ENCODE peak calls at places on chromosome 2, in five cellular contexts. One of them, this sample, is unnamed.

GRCh38 chr2:10973766-10974165 is 62.0 kb downstream of the KCNF1 start:
- DNase-seq in AG04449: no peak
- DNase-seq in right lobe of liver: no peak
- DNase-seq in fibroblast of pulmonary artery: no peak
- DNase-seq in heart right ventricle: no peak
- DNase-seq in this sample: no peak

GRCh38 chr2:153391131-153391530 is 87.4 kb downstream of the RPRM start:
- DNase-seq in heart right ventricle: no peak
- DNase-seq in AG04449: no peak
- DNase-seq in right lobe of liver: no peak
- DNase-seq in fibroblast of pulmonary artery: no peak
- DNase-seq in this sample: no peak

GRCh38 chr2:233404227-233404626 is 49.9 kb downstream of the DGKD start:
- DNase-seq in fibroblast of pulmonary artery: peak
- DNase-seq in right lobe of liver: no peak
- DNase-seq in AG04449: no peak
- DNase-seq in heart right ventricle: no peak
- DNase-seq in this sample: peak

GRCh38 chr2:165471349-165471975 is 2.0 kb downstream of the CSRNP3 start:
- DNase-seq in fibroblast of pulmonary artery: peak
- DNase-seq in AG04449: no peak
- DNase-seq in right lobe of liver: no peak
- DNase-seq in heart right ventricle: no peak
- DNase-seq in this sample: no peak

GRCh38 chr2:173136067-173136466 is 60.4 kb downstream of the MAP3K20 start:
- DNase-seq in fibroblast of pulmonary artery: no peak
- DNase-seq in heart right ventricle: no peak
- DNase-seq in AG04449: no peak
- DNase-seq in right lobe of liver: no peak
- DNase-seq in this sample: no peak

GRCh38 chr2:129907256-129907973 is 72.1 kb upstream of the RAB6C start:
- DNase-seq in heart right ventricle: no peak
- DNase-seq in AG04449: no peak
- DNase-seq in fibroblast of pulmonary artery: no peak
- DNase-seq in right lobe of liver: no peak
- DNase-seq in this sample: no peak

GRCh38 chr2:53670351-53670750 is 97.3 kb upstream of the CHAC2 start:
- DNase-seq in heart right ventricle: no peak
- DNase-seq in right lobe of liver: no peak
- DNase-seq in fibroblast of pulmonary artery: peak
- DNase-seq in AG04449: no peak
- DNase-seq in this sample: no peak

GRCh38 chr2:96987264-96987909 is 1.0 kb upstream of the FAM178B start:
- DNase-seq in AG04449: no peak
- DNase-seq in heart right ventricle: no peak
- DNase-seq in right lobe of liver: no peak
- DNase-seq in fibroblast of pulmonary artery: no peak
- DNase-seq in this sample: no peak

GRCh38 chr2:181810823-181811695 is 80.5 kb upstream of the ITPRID2 start:
- DNase-seq in heart right ventricle: peak
- DNase-seq in right lobe of liver: no peak
- DNase-seq in fibroblast of pulmonary artery: peak
- DNase-seq in AG04449: no peak
- DNase-seq in this sample: peak

GRCh38 chr2:26561918-26562810 is 79.0 kb downstream of the CIB4 start:
- DNase-seq in fibroblast of pulmonary artery: peak
- DNase-seq in heart right ventricle: peak
- DNase-seq in AG04449: no peak
- DNase-seq in right lobe of liver: peak
- DNase-seq in this sample: peak

GRCh38 chr2:12440731-12441130 is 276.0 kb upstream of the TRIB2 start:
- DNase-seq in heart right ventricle: no peak
- DNase-seq in right lobe of liver: no peak
- DNase-seq in fibroblast of pulmonary artery: no peak
- DNase-seq in AG04449: no peak
- DNase-seq in this sample: no peak

GRCh38 chr2:202149155-202149762 is 76.2 kb downstream of the KIAA2012 start:
- DNase-seq in AG04449: no peak
- DNase-seq in fibroblast of pulmonary artery: peak
- DNase-seq in right lobe of liver: no peak
- DNase-seq in heart right ventricle: peak
- DNase-seq in this sample: no peak

GRCh38 chr2:173151671-173152398 is 76.2 kb downstream of the MAP3K20 start:
- DNase-seq in fibroblast of pulmonary artery: peak
- DNase-seq in heart right ventricle: no peak
- DNase-seq in AG04449: no peak
- DNase-seq in right lobe of liver: no peak
- DNase-seq in this sample: peak

GRCh38 chr2:48534781-48535180 is 4.8 kb downstream of the STON1 start:
- DNase-seq in fibroblast of pulmonary artery: no peak
- DNase-seq in heart right ventricle: no peak
- DNase-seq in right lobe of liver: no peak
- DNase-seq in AG04449: no peak
- DNase-seq in this sample: no peak

GRCh38 chr2:192124576-192124975 is 70.2 kb downstream of the TMEFF2 start:
- DNase-seq in heart right ventricle: no peak
- DNase-seq in right lobe of liver: no peak
- DNase-seq in AG04449: no peak
- DNase-seq in fibroblast of pulmonary artery: no peak
- DNase-seq in this sample: no peak

GRCh38 chr2:69013123-69013836 is at the start of gene ANTXR1:
- DNase-seq in fibroblast of pulmonary artery: peak
- DNase-seq in right lobe of liver: no peak
- DNase-seq in heart right ventricle: peak
- DNase-seq in AG04449: no peak
- DNase-seq in this sample: peak

GRCh38 chr2:239251971-239252370 is 148.8 kb downstream of the HDAC4 start:
- DNase-seq in fibroblast of pulmonary artery: no peak
- DNase-seq in AG04449: no peak
- DNase-seq in heart right ventricle: no peak
- DNase-seq in right lobe of liver: no peak
- DNase-seq in this sample: no peak

GRCh38 chr2:112154246-112155110 is 16.3 kb downstream of the FBLN7 start:
- DNase-seq in AG04449: no peak
- DNase-seq in heart right ventricle: no peak
- DNase-seq in fibroblast of pulmonary artery: no peak
- DNase-seq in right lobe of liver: no peak
- DNase-seq in this sample: no peak

GRCh38 chr2:217858519-217859466 is 144.0 kb downstream of the TNS1 start:
- DNase-seq in right lobe of liver: no peak
- DNase-seq in fibroblast of pulmonary artery: peak
- DNase-seq in heart right ventricle: peak
- DNase-seq in AG04449: peak
- DNase-seq in this sample: no peak

GRCh38 chr2:96538487-96539214 is 2.1 kb downstream of the ARID5A start:
- DNase-seq in heart right ventricle: peak
- DNase-seq in fibroblast of pulmonary artery: no peak
- DNase-seq in AG04449: no peak
- DNase-seq in right lobe of liver: peak
- DNase-seq in this sample: no peak

GRCh38 chr2:218313356-218313755 is 21.1 kb upstream of the TMBIM1 start:
- DNase-seq in heart right ventricle: no peak
- DNase-seq in AG04449: no peak
- DNase-seq in fibroblast of pulmonary artery: no peak
- DNase-seq in right lobe of liver: no peak
- DNase-seq in this sample: no peak

GRCh38 chr2:121790276-121790956 is 35.0 kb downstream of the TSN start:
- DNase-seq in fibroblast of pulmonary artery: peak
- DNase-seq in heart right ventricle: no peak
- DNase-seq in right lobe of liver: no peak
- DNase-seq in AG04449: peak
- DNase-seq in this sample: peak

GRCh38 chr2:100887713-100888112 is 67.8 kb downstream of the NPAS2 start:
- DNase-seq in AG04449: no peak
- DNase-seq in fibroblast of pulmonary artery: no peak
- DNase-seq in heart right ventricle: no peak
- DNase-seq in right lobe of liver: no peak
- DNase-seq in this sample: no peak

GRCh38 chr2:181746844-181747243 is 66.5 kb upstream of the NEUROD1 start:
- DNase-seq in heart right ventricle: no peak
- DNase-seq in AG04449: no peak
- DNase-seq in right lobe of liver: no peak
- DNase-seq in fibroblast of pulmonary artery: no peak
- DNase-seq in this sample: peak

GRCh38 chr2:121567957-121568409 is 37.3 kb downstream of the RNU4ATAC start:
- DNase-seq in fibroblast of pulmonary artery: no peak
- DNase-seq in right lobe of liver: no peak
- DNase-seq in heart right ventricle: no peak
- DNase-seq in AG04449: no peak
- DNase-seq in this sample: no peak

GRCh38 chr2:62966995-62967394 is 83.6 kb upstream of the OTX1 start:
- DNase-seq in AG04449: no peak
- DNase-seq in heart right ventricle: no peak
- DNase-seq in fibroblast of pulmonary artery: no peak
- DNase-seq in right lobe of liver: no peak
- DNase-seq in this sample: no peak

GRCh38 chr2:215904101-215904500 is 109.2 kb downstream of the MREG start:
- DNase-seq in fibroblast of pulmonary artery: peak
- DNase-seq in AG04449: no peak
- DNase-seq in right lobe of liver: no peak
- DNase-seq in heart right ventricle: no peak
- DNase-seq in this sample: peak

GRCh38 chr2:129780316-129781282 is 198.9 kb upstream of the RAB6C start:
- DNase-seq in right lobe of liver: no peak
- DNase-seq in heart right ventricle: no peak
- DNase-seq in fibroblast of pulmonary artery: no peak
- DNase-seq in AG04449: no peak
- DNase-seq in this sample: no peak

GRCh38 chr2:43022896-43023295 is 203.5 kb downstream of the ZFP36L2 start:
- DNase-seq in heart right ventricle: no peak
- DNase-seq in fibroblast of pulmonary artery: no peak
- DNase-seq in right lobe of liver: no peak
- DNase-seq in AG04449: no peak
- DNase-seq in this sample: no peak

GRCh38 chr2:10083692-10084566 is 3.7 kb upstream of the CYS1 start:
- DNase-seq in AG04449: no peak
- DNase-seq in fibroblast of pulmonary artery: no peak
- DNase-seq in right lobe of liver: no peak
- DNase-seq in heart right ventricle: no peak
- DNase-seq in this sample: no peak

GRCh38 chr2:164737612-164738081 is 104.0 kb downstream of the COBLL1 start:
- DNase-seq in AG04449: no peak
- DNase-seq in heart right ventricle: peak
- DNase-seq in fibroblast of pulmonary artery: peak
- DNase-seq in right lobe of liver: peak
- DNase-seq in this sample: peak

GRCh38 chr2:54122171-54122935 is 6.9 kb downstream of the ACYP2 start:
- DNase-seq in fibroblast of pulmonary artery: no peak
- DNase-seq in AG04449: no peak
- DNase-seq in heart right ventricle: no peak
- DNase-seq in right lobe of liver: no peak
- DNase-seq in this sample: no peak

GRCh38 chr2:75548036-75548573 is 12.6 kb downstream of the EVA1A start:
- DNase-seq in fibroblast of pulmonary artery: no peak
- DNase-seq in right lobe of liver: no peak
- DNase-seq in AG04449: no peak
- DNase-seq in heart right ventricle: no peak
- DNase-seq in this sample: peak

GRCh38 chr2:24489942-24490673 is 946 bp upstream of the NCOA1 start:
- DNase-seq in fibroblast of pulmonary artery: peak
- DNase-seq in heart right ventricle: no peak
- DNase-seq in right lobe of liver: no peak
- DNase-seq in AG04449: no peak
- DNase-seq in this sample: peak

GRCh38 chr2:16070648-16070971 is 130.3 kb downstream of the MYCN start:
- DNase-seq in heart right ventricle: no peak
- DNase-seq in fibroblast of pulmonary artery: no peak
- DNase-seq in AG04449: no peak
- DNase-seq in right lobe of liver: no peak
- DNase-seq in this sample: no peak
- TF ChIP-seq CTCF in heart right ventricle: no peak
- TF ChIP-seq CTCF in fibroblast of pulmonary artery: no peak
- TF ChIP-seq CTCF in AG04449: no peak
- TF ChIP-seq CTCF in right lobe of liver: no peak
- TF ChIP-seq CTCF in this sample: no peak

GRCh38 chr2:241288489-241288888 is 27.0 kb downstream of the HDLBP start:
- DNase-seq in right lobe of liver: no peak
- DNase-seq in AG04449: no peak
- DNase-seq in fibroblast of pulmonary artery: no peak
- DNase-seq in heart right ventricle: no peak
- DNase-seq in this sample: no peak
- TF ChIP-seq CTCF in right lobe of liver: no peak
- TF ChIP-seq CTCF in AG04449: no peak
- TF ChIP-seq CTCF in fibroblast of pulmonary artery: no peak
- TF ChIP-seq CTCF in heart right ventricle: no peak
- TF ChIP-seq CTCF in this sample: no peak

DNA sequence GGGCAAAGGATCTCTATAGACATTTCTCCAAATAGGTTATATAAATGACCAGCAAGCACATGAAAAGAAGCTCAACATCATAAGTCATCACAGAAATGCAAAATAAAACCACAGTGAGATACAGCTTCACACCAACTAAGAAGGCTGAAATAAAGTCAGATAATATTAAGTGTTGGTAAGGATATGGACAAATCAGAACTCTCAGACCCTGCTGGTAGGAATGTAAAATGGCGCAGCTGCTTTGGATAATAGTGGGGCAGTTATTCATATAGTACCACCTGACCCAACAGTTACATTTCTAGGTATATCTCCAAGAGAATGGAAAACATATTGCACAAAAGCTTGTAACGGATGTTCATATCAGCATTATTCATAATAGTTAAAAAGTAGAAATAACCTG is 14.0 kb downstream of the EPB41L5 start:
- DNase-seq in right lobe of liver: no peak
- DNase-seq in AG04449: no peak
- DNase-seq in heart right ventricle: no peak
- DNase-seq in fibroblast of pulmonary artery: no peak
- DNase-seq in this sample: no peak
- TF ChIP-seq CTCF in right lobe of liver: no peak
- TF ChIP-seq CTCF in AG04449: no peak
- TF ChIP-seq CTCF in heart right ventricle: no peak
- TF ChIP-seq CTCF in fibroblast of pulmonary artery: peak
- TF ChIP-seq CTCF in this sample: no peak

DNA sequence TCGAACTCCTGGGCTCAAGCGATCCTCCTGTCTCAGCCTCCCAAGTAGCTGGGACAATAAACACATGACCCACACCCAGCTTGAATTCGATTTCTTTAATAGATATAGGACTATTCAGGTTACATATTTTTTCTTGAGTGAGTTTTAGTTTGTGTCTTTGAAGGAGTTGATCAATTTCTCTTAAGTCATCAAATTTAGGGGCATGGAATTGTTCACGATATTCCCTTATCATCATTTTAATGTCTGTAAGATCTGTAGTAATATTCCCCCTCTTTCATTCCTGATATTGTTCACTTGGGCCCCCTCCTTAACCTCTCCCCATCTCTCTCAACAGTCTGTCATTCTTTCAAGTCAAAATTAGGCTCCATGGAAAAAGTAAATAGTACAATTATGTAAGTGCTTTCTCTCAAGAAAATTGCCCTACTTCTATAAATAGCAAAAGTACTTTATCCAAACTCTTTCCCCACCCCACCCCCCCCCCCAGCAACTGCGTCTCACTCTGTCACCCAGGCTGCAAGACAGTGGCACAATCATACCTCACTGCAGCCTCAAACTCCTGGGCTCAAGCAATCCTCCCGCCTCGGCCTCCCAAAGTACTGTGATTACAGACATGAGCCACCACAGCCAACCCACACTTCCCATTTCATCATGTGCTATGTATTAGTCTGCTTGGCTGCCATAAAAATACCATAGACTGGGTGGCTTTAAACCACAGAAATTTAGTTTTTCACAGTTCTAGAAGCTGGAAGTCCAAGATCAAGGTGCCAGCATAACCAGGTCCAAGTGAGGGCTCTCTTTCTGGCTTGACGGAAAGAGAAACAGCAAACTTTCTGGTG is 20.1 kb downstream of the WDR33 start:
- DNase-seq in fibroblast of pulmonary artery: no peak
- DNase-seq in right lobe of liver: no peak
- DNase-seq in heart right ventricle: no peak
- DNase-seq in AG04449: no peak
- DNase-seq in this sample: no peak
- TF ChIP-seq CTCF in fibroblast of pulmonary artery: no peak
- TF ChIP-seq CTCF in right lobe of liver: no peak
- TF ChIP-seq CTCF in heart right ventricle: no peak
- TF ChIP-seq CTCF in AG04449: no peak
- TF ChIP-seq CTCF in this sample: no peak

This sample was measured in MCF 10A.